ENCODE peak calls at places on chromosomes 16 and 17, in seven cellular contexts. F is astrocyte of the hippocampus; S is activated CD4-positive, alpha-beta T cell treated with anti-CD3 and anti-CD28 coated beads, Interleukin-2, amount 50 U/mL, for 24 hours; Y is NCI-H82; O is retina; E is Ammon's horn; P is foreskin fibroblast. U is an unnamed sample.

GRCh38 chr16:48497932-48498760 is 111.8 kb downstream of the N4BP1 start:
- DNase-seq in F (no peak), S (no peak), Y (no peak), O (no peak), E (no peak), P (no peak), U (no peak)

GRCh38 chr17:3916013-3916696 is at the start of gene P2RX1:
- DNase-seq in F (no peak), S (no peak), Y (no peak), O (no peak), E (no peak), P (no peak), U (no peak)

GRCh38 chr16:716250-716607 is 1.3 kb downstream of the METRN start:
- DNase-seq in F (peak), S (no peak), Y (no peak), O (peak), E (peak), P (peak), U (peak)

GRCh38 chr17:61943117-61943516 is 15.3 kb upstream of the INTS2 start:
- DNase-seq in F (no peak), S (no peak), Y (no peak), O (no peak), E (no peak), P (no peak), U (no peak)

GRCh38 chr16:13909872-13910303 is 10.1 kb upstream of the ERCC4 start:
- DNase-seq in F (peak), S (no peak), Y (no peak), O (no peak), E (peak), P (peak), U (peak)

GRCh38 chr17:79992657-79993389 is 42.8 kb downstream of the TBC1D16 start:
- DNase-seq in F (no peak), S (no peak), Y (no peak), O (no peak), E (no peak), P (peak), U (no peak)

GRCh38 chr17:31586946-31587345 is 195.5 kb downstream of the RAB11FIP4 start:
- DNase-seq in F (no peak), S (no peak), Y (no peak), O (no peak), E (no peak), P (peak), U (no peak)

GRCh38 chr16:30615358-30616076 is 5.3 kb upstream of the ZNF689 start:
- DNase-seq in F (peak), S (peak), Y (peak), O (peak), E (peak), P (peak), U (no peak)

GRCh38 chr17:75950850-75951554 is 10.2 kb upstream of the FBF1 start:
- DNase-seq in F (peak), S (no peak), Y (no peak), O (no peak), E (peak), P (no peak), U (peak)

GRCh38 chr17:80852476-80853015 is 139.1 kb upstream of the CHMP6 start:
- DNase-seq in F (no peak), S (no peak), Y (no peak), O (no peak), E (no peak), P (no peak), U (no peak)

GRCh38 chr16:69253796-69254426 is 57.2 kb upstream of the VPS4A start:
- DNase-seq in F (no peak), S (no peak), Y (no peak), O (peak), E (no peak), P (peak), U (no peak)

GRCh38 chr16:3889059-3889458 is 8.5 kb upstream of the CREBBP start:
- DNase-seq in F (no peak), S (no peak), Y (no peak), O (no peak), E (no peak), P (no peak), U (no peak)

GRCh38 chr16:88599825-88600538 is 29.8 kb downstream of the ZC3H18 start:
- DNase-seq in F (no peak), S (no peak), Y (no peak), O (no peak), E (no peak), P (no peak), U (no peak)

GRCh38 chr17:12201294-12201693 is 180.6 kb downstream of the MAP2K4 start:
- DNase-seq in F (no peak), S (no peak), Y (no peak), O (no peak), E (no peak), P (no peak), U (no peak)

GRCh38 chr16:51641191-51641765 is 490.2 kb upstream of the SALL1 start:
- DNase-seq in F (peak), S (no peak), Y (no peak), O (no peak), E (no peak), P (no peak), U (peak)

GRCh38 chr17:79835470-79835899 is 3.8 kb downstream of the CBX4 start:
- DNase-seq in F (no peak), S (no peak), Y (no peak), O (no peak), E (no peak), P (no peak), U (no peak)